ENCODE peak calls at places on chromosome 10, in four cellular contexts. I is brain microvascular endothelial cell, W is tibial artery, M is aorta. U is an unnamed sample.

GRCh38 chr10:90162464-90162863 is 461.1 kb downstream of the KIF20B start:
- DNase-seq in I (no peak), W (no peak), M (no peak), U (no peak)

GRCh38 chr10:71837085-71837827 is 13.8 kb downstream of the PSAP start:
- DNase-seq in I (no peak), W (peak), M (peak), U (no peak)

GRCh38 chr10:118721005-118721876 is 33.5 kb downstream of the CACUL1 start:
- DNase-seq in I (peak), W (no peak), M (no peak), U (peak)

GRCh38 chr10:132449051-132449825 is 52.2 kb downstream of the PWWP2B start:
- DNase-seq in I (no peak), W (peak), M (peak), U (peak)

GRCh38 chr10:89702121-89702480 is 711 bp downstream of the KIF20B start:
- DNase-seq in I (peak), W (no peak), M (no peak), U (no peak)

GRCh38 chr10:114631678-114632417 is 26.2 kb downstream of the ABLIM1 start:
- DNase-seq in I (no peak), W (no peak), M (peak), U (peak)

GRCh38 chr10:21260060-21260792 is 265.3 kb downstream of the SKIDA1 start:
- DNase-seq in I (no peak), W (no peak), M (no peak), U (peak)

GRCh38 chr10:117174439-117175214 is 22.7 kb upstream of the KCNK18 start:
- DNase-seq in I (peak), W (peak), M (peak), U (peak)

GRCh38 chr10:70549962-70550845 is 52.3 kb downstream of the PRF1 start:
- DNase-seq in I (peak), W (peak), M (no peak), U (peak)

GRCh38 chr10:103548581-103549348 is 55.3 kb downstream of the NEURL1 start:
- DNase-seq in I (no peak), W (peak), M (no peak), U (no peak)

GRCh38 chr10:18313626-18314025 is 173.4 kb downstream of the CACNB2 start:
- DNase-seq in I (no peak), W (no peak), M (no peak), U (no peak)

GRCh38 chr10:89887406-89887805 is 186.0 kb downstream of the KIF20B start:
- DNase-seq in I (no peak), W (no peak), M (no peak), U (no peak)

GRCh38 chr10:95437669-95438068 is 123.5 kb downstream of the SORBS1 start:
- DNase-seq in I (no peak), W (no peak), M (no peak), U (no peak)

GRCh38 chr10:125057158-125058001 is 103.0 kb downstream of the CTBP2 start:
- DNase-seq in I (peak), W (peak), M (peak), U (peak)

GRCh38 chr10:36606234-36606839 is 519.1 kb upstream of the ANKRD30A start:
- DNase-seq in I (peak), W (no peak), M (no peak), U (no peak)

GRCh38 chr10:91103384-91104184 is 116.9 kb upstream of the PCGF5 start:
- DNase-seq in I (no peak), W (no peak), M (no peak), U (no peak)

GRCh38 chr10:113563306-113564088 is 10.6 kb downstream of the HABP2 start:
- DNase-seq in I (peak), W (peak), M (peak), U (peak)

GRCh38 chr10:124641282-124642075 is 102.7 kb downstream of the FAM53B start:
- DNase-seq in I (peak), W (no peak), M (no peak), U (peak)

GRCh38 chr10:78260141-78260540 is 226.5 kb downstream of the RPS24 start:
- DNase-seq in I (no peak), W (no peak), M (no peak), U (no peak)

GRCh38 chr10:43978091-43978490 is 329.4 kb upstream of the ZNF32 start:
- DNase-seq in I (no peak), W (no peak), M (no peak), U (no peak)

GRCh38 chr10:123357363-123358075 is 203.3 kb downstream of the BUB3 start:
- DNase-seq in I (no peak), W (no peak), M (no peak), U (no peak)

DNA sequence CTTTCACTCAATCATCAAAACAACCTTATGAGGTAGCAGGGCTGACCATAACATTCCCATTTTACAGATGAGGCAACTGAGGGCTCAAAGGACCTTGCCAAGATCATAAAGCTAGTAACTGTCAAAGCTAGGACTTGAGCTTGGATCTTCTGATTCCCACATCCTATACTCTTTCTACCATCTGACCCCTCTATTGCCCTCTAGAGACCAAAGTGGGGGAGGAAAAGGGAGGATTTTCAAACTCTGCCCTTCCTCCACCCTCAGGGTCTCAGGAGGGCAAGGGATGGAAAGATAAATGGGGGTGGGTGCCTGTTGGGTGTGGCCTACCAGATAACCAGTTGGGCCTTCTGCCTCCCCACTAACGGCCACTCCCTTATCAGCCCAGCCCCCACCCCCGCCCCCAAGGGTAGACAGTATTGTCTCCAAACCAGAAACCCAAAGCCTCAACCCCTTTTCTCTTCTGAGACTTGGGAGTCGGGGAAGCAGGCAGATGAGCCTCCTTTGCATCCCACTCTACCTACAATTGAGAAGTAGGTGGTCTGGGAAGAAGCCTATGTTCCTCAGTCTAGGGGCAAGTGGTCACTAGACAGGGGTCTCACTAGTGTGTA is 7.9 kb downstream of the LDB1 start:
- DNase-seq in I (no peak), W (no peak), M (no peak), U (no peak)
- H3K4me3 ChIP-seq in I (no peak), W (no peak), M (no peak), U (no peak)

GRCh38 chr10:28677889-28678686 is 767 bp downstream of the BAMBI start:
- DNase-seq in I (no peak), W (peak), M (peak), U (peak)

GRCh38 chr10:28676297-28676967 is 889 bp upstream of the BAMBI start:
- DNase-seq in I (no peak), W (peak), M (peak), U (no peak)

GRCh38 chr10:28679941-28680752 is 2.8 kb downstream of the BAMBI start:
- DNase-seq in I (no peak), W (no peak), M (no peak), U (peak)

GRCh38 chr10:28676968-28677888 is at the start of gene BAMBI:
- DNase-seq in I (peak), W (peak), M (peak), U (peak)

DNA sequence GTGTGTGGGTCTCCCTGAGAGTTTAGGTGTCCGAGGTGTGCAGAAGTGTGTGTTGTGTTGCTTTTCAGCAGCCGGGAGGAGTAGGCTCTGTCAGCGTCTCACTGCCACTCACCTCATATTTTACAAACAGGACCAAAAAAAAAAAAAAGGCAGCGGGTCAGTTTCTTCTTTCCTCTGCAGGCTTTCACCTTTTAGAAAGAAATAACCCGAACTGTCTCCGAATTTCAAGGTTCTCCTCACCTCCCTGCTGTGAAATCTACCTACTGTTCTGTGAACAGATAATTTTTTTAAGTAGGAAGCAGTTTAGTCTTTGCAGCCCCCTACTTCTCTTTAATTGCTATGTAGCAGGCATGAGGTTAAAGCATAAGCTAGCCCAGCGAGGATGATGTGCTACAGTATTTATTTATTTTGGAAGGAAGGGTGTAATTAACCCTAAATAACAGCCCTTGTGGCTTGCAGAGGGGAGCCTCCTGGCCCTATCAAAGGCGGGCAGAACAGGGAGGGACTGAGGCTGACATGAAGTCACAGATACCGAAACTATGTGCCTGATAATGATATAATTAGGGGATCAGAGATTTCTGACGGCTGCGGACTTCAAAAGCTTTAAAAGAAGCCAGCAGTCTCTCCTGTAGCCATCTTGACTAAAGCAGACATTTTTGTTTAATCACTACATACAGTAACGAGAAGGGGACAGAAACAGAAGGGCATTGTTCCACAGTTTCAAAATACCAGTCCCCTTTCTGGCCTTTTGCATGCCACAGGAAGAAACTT is 1.6 kb downstream of the BAMBI start:
- DNase-seq in I (no peak), W (no peak), M (no peak), U (peak)
- H3K4me3 ChIP-seq in I (peak), W (peak), M (peak), U (peak)

DNA sequence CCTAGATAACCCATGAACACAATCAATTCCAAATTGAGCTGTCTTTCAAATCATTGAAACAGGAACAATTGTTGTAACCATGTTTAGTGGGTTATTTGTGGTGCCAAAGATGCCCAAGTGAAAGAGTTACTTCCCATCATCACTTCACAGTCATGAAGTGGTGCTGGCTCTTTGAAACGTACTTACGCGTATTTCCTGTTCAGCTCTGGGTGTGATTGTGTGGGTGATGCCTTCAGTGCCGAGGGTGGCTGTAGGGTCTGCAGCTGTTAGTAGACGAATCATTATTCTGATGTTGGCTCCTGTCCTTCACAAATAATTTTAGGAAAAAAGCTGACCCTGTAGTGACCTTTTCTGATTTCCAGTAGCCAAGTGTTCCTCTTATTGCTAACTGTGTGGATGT is 323.1 kb upstream of the KIAA1217 start:
- DNase-seq in I (no peak), W (no peak), M (no peak), U (no peak)
- H3K4me3 ChIP-seq in I (no peak), W (no peak), M (no peak), U (no peak)

GRCh38 chr10:74738052-74738451 is 88.3 kb upstream of the KAT6B start:
- DNase-seq in I (no peak), W (no peak), M (no peak), U (no peak)
- H3K4me3 ChIP-seq in I (no peak), W (no peak), M (no peak), U (no peak)

U was measured in MG63.